ENCODE peak calls at places on chromosomes 3 and 15, in eight cellular contexts. One of them, this sample, is unnamed.

GRCh38 chr15:33234019-33234418 is 39.5 kb upstream of the FMN1 start:
- DNase-seq in NB4: peak
- DNase-seq in HT1080: peak
- DNase-seq in hepatocyte: peak
- DNase-seq in NCI-H345: peak
- DNase-seq in fibroblast of lung: peak
- DNase-seq in heart right ventricle: no peak
- DNase-seq in ELR: peak
- DNase-seq in this sample: no peak

GRCh38 chr3:59812188-59812587 is 762.4 kb upstream of the CFAP20DC start:
- DNase-seq in NB4: no peak
- DNase-seq in HT1080: no peak
- DNase-seq in ELR: no peak
- DNase-seq in hepatocyte: no peak
- DNase-seq in NCI-H345: no peak
- DNase-seq in heart right ventricle: no peak
- DNase-seq in fibroblast of lung: no peak
- DNase-seq in this sample: no peak

GRCh38 chr3:116256843-116257485 is 188.3 kb downstream of the LSAMP start:
- DNase-seq in hepatocyte: no peak
- DNase-seq in fibroblast of lung: no peak
- DNase-seq in NCI-H345: no peak
- DNase-seq in heart right ventricle: no peak
- DNase-seq in NB4: no peak
- DNase-seq in HT1080: no peak
- DNase-seq in ELR: no peak
- DNase-seq in this sample: no peak

GRCh38 chr3:174620138-174620537 is 239.0 kb upstream of the NAALADL2 start:
- DNase-seq in NCI-H345: no peak
- DNase-seq in hepatocyte: no peak
- DNase-seq in ELR: peak
- DNase-seq in heart right ventricle: no peak
- DNase-seq in HT1080: peak
- DNase-seq in NB4: peak
- DNase-seq in fibroblast of lung: peak
- DNase-seq in this sample: no peak

GRCh38 chr15:67100808-67101581 is 35.6 kb downstream of the SMAD3 start:
- DNase-seq in NCI-H345: no peak
- DNase-seq in HT1080: no peak
- DNase-seq in NB4: no peak
- DNase-seq in hepatocyte: no peak
- DNase-seq in heart right ventricle: no peak
- DNase-seq in fibroblast of lung: no peak
- DNase-seq in ELR: no peak
- DNase-seq in this sample: peak

GRCh38 chr15:65376767-65377104 is 1.1 kb downstream of the IGDCC3 start:
- DNase-seq in HT1080: no peak
- DNase-seq in NB4: no peak
- DNase-seq in heart right ventricle: no peak
- DNase-seq in fibroblast of lung: peak
- DNase-seq in ELR: peak
- DNase-seq in hepatocyte: peak
- DNase-seq in NCI-H345: no peak
- DNase-seq in this sample: no peak

GRCh38 chr3:45929042-45929679 is 14.1 kb upstream of the CXCR6 start:
- DNase-seq in NB4: peak
- DNase-seq in NCI-H345: no peak
- DNase-seq in heart right ventricle: no peak
- DNase-seq in hepatocyte: peak
- DNase-seq in ELR: peak
- DNase-seq in HT1080: peak
- DNase-seq in fibroblast of lung: peak
- DNase-seq in this sample: no peak

GRCh38 chr3:184658223-184658860 is 53.5 kb downstream of the MAGEF1 start:
- DNase-seq in heart right ventricle: peak
- DNase-seq in hepatocyte: no peak
- DNase-seq in HT1080: no peak
- DNase-seq in ELR: no peak
- DNase-seq in NCI-H345: no peak
- DNase-seq in NB4: no peak
- DNase-seq in fibroblast of lung: no peak
- DNase-seq in this sample: no peak

GRCh38 chr3:187334904-187335303 is 33.3 kb upstream of the RTP4 start:
- DNase-seq in hepatocyte: no peak
- DNase-seq in NB4: no peak
- DNase-seq in ELR: no peak
- DNase-seq in HT1080: no peak
- DNase-seq in fibroblast of lung: no peak
- DNase-seq in heart right ventricle: no peak
- DNase-seq in NCI-H345: no peak
- DNase-seq in this sample: no peak

GRCh38 chr3:18425641-18426403 is 683 bp upstream of the SATB1 start:
- DNase-seq in ELR: peak
- DNase-seq in NCI-H345: peak
- DNase-seq in fibroblast of lung: no peak
- DNase-seq in heart right ventricle: peak
- DNase-seq in NB4: peak
- DNase-seq in HT1080: peak
- DNase-seq in hepatocyte: peak
- DNase-seq in this sample: no peak